ENCODE peak calls at places on chromosome 5, in six cellular contexts. R is MG63; X is upper lobe of right lung; Z is T-helper 2 cell; G is naive thymus-derived CD8-positive, alpha-beta T cell; P is T47D. U is an unnamed sample.

GRCh38 chr5:32498484-32498883 is 53.9 kb upstream of the ZFR start:
- DNase-seq in R (no peak), X (no peak), Z (no peak), G (no peak), P (no peak), U (no peak)

GRCh38 chr5:1052641-1053390 is 44.2 kb downstream of the NKD2 start:
- DNase-seq in R (no peak), X (no peak), Z (no peak), G (no peak), P (no peak), U (no peak)

GRCh38 chr5:140795259-140795641 is 598 bp downstream of the PCDHA2 start:
- DNase-seq in R (no peak), X (no peak), Z (no peak), G (no peak), P (peak), U (no peak)

GRCh38 chr5:14218897-14219573 is 75.9 kb downstream of the TRIO start:
- DNase-seq in R (no peak), X (no peak), Z (no peak), G (no peak), P (no peak), U (no peak)

GRCh38 chr5:132011561-132012384 is at the start of gene ACSL6:
- DNase-seq in R (peak), X (peak), Z (peak), G (no peak), P (peak), U (no peak)

GRCh38 chr5:14142202-14142855 is 813 bp upstream of the TRIO start:
- DNase-seq in R (no peak), X (no peak), Z (no peak), G (no peak), P (peak), U (peak)

GRCh38 chr5:80755634-80756033 is 100.9 kb upstream of the DHFR start:
- DNase-seq in R (no peak), X (no peak), Z (no peak), G (peak), P (no peak), U (no peak)

GRCh38 chr5:113186061-113186460 is 209.5 kb downstream of the DCP2 start:
- DNase-seq in R (no peak), X (no peak), Z (no peak), G (no peak), P (no peak), U (no peak)

GRCh38 chr5:66892715-66893114 is 296.5 kb downstream of the MAST4 start:
- DNase-seq in R (no peak), X (no peak), Z (no peak), G (no peak), P (no peak), U (no peak)

GRCh38 chr5:53991942-53992341 is 318.4 kb downstream of the ARL15 start:
- DNase-seq in R (no peak), X (no peak), Z (no peak), G (no peak), P (no peak), U (no peak)

GRCh38 chr5:34585601-34586104 is 70.5 kb upstream of the RAI14 start:
- DNase-seq in R (no peak), X (no peak), Z (no peak), G (no peak), P (no peak), U (peak)

GRCh38 chr5:41683181-41683580 is 172.8 kb upstream of the PLCXD3 start:
- DNase-seq in R (no peak), X (no peak), Z (no peak), G (no peak), P (no peak), U (no peak)

GRCh38 chr5:127697894-127698600 is 5.1 kb upstream of the CCDC192 start:
- DNase-seq in R (peak), X (no peak), Z (no peak), G (no peak), P (no peak), U (peak)

GRCh38 chr5:150075233-150075632 is 11.1 kb downstream of the CSF1R start:
- DNase-seq in R (no peak), X (no peak), Z (no peak), G (no peak), P (no peak), U (no peak)

GRCh38 chr5:66306105-66306843 is 162.2 kb downstream of the SREK1 start:
- DNase-seq in R (peak), X (no peak), Z (no peak), G (peak), P (peak), U (peak)

GRCh38 chr5:127696688-127697087 is 6.5 kb upstream of the CCDC192 start:
- DNase-seq in R (no peak), X (no peak), Z (no peak), G (no peak), P (no peak), U (no peak)

GRCh38 chr5:94969174-94969573 is 315.7 kb downstream of the MCTP1 start:
- DNase-seq in R (no peak), X (no peak), Z (no peak), G (no peak), P (no peak), U (peak)

GRCh38 chr5:57532513-57533497 is 50.2 kb upstream of the ACTBL2 start:
- DNase-seq in R (no peak), X (no peak), Z (no peak), G (no peak), P (no peak), U (no peak)

GRCh38 chr5:137714494-137714893 is 21.4 kb downstream of the KLHL3 start:
- DNase-seq in R (no peak), X (no peak), Z (no peak), G (no peak), P (no peak), U (no peak)

GRCh38 chr5:143730112-143730801 is 81.7 kb upstream of the HMHB1 start:
- DNase-seq in R (no peak), X (no peak), Z (no peak), G (no peak), P (no peak), U (no peak)

GRCh38 chr5:128084228-128085167 is 932 bp downstream of the SLC12A2 start:
- DNase-seq in R (peak), X (peak), Z (peak), G (peak), P (peak), U (peak)

GRCh38 chr5:69493235-69493925 is 790 bp downstream of the OCLN start:
- DNase-seq in R (peak), X (peak), Z (no peak), G (no peak), P (peak), U (peak)

GRCh38 chr5:122463221-122463620 is 151.2 kb downstream of the SNCAIP start:
- DNase-seq in R (no peak), X (no peak), Z (no peak), G (no peak), P (no peak), U (no peak)

GRCh38 chr5:16536246-16536645 is 70.6 kb upstream of the ZNF622 start:
- DNase-seq in R (peak), X (no peak), Z (no peak), G (no peak), P (no peak), U (no peak)

GRCh38 chr5:75325242-75325641 is 11.8 kb upstream of the HMGCR start:
- DNase-seq in R (no peak), X (no peak), Z (no peak), G (no peak), P (no peak), U (no peak)

GRCh38 chr5:140641716-140642115 is 2.5 kb downstream of the TMCO6 start:
- DNase-seq in R (no peak), X (no peak), Z (no peak), G (no peak), P (no peak), U (no peak)

GRCh38 chr5:162638849-162639248 is 571.3 kb downstream of the GABRG2 start:
- DNase-seq in R (no peak), X (no peak), Z (no peak), G (no peak), P (no peak), U (peak)

GRCh38 chr5:176810084-176810597 is at the start of gene UNC5A:
- DNase-seq in R (peak), X (no peak), Z (no peak), G (peak), P (peak), U (peak)

GRCh38 chr5:105767265-105767664 is 1903.5 kb downstream of the EFNA5 start:
- DNase-seq in R (no peak), X (no peak), Z (no peak), G (no peak), P (no peak), U (no peak)

GRCh38 chr5:2031581-2031980 is 148.9 kb upstream of the IRX4 start:
- DNase-seq in R (no peak), X (no peak), Z (no peak), G (no peak), P (no peak), U (no peak)

GRCh38 chr5:156815988-156816599 is 34.0 kb upstream of the PPP1R2B start:
- DNase-seq in R (peak), X (no peak), Z (no peak), G (no peak), P (peak), U (peak)

GRCh38 chr5:68137451-68138190 is 77.9 kb upstream of the PIK3R1 start:
- DNase-seq in R (no peak), X (no peak), Z (no peak), G (no peak), P (no peak), U (no peak)

GRCh38 chr5:139638736-139639618 is 9.2 kb upstream of the CXXC5 start:
- DNase-seq in R (no peak), X (no peak), Z (no peak), G (no peak), P (no peak), U (no peak)

GRCh38 chr5:31900296-31900865 is 261.4 kb downstream of the PDZD2 start:
- DNase-seq in R (no peak), X (no peak), Z (no peak), G (no peak), P (no peak), U (no peak)

GRCh38 chr5:33409435-33410146 is 31.2 kb upstream of the TARS1 start:
- DNase-seq in R (no peak), X (no peak), Z (no peak), G (no peak), P (no peak), U (no peak)

GRCh38 chr5:34672196-34672595 is 16.1 kb downstream of the RAI14 start:
- DNase-seq in R (no peak), X (no peak), Z (no peak), G (no peak), P (no peak), U (no peak)

GRCh38 chr5:170420809-170421412 is 31.7 kb upstream of the KCNMB1 start:
- DNase-seq in R (peak), X (no peak), Z (no peak), G (peak), P (peak), U (peak)

GRCh38 chr5:98940586-98940985 is 11.8 kb upstream of the CHD1 start:
- DNase-seq in R (peak), X (no peak), Z (no peak), G (no peak), P (no peak), U (peak)

GRCh38 chr5:157816682-157817268 is 42.2 kb downstream of the CLINT1 start:
- DNase-seq in R (no peak), X (no peak), Z (no peak), G (no peak), P (no peak), U (peak)

U was measured in cardiac muscle cell.